ENCODE peak calls at places on chromosomes 7 and 10, in seven cellular contexts. P, D, O, E, H, L and C are unnamed samples. For H3K27me3, the result is how much of the 10 kb centered on the place peaks cover.

GRCh38 chr7:157854066-157854891 is 517.5 kb downstream of the DNAJB6 start:
- DNase-seq in E (peak), H (no peak), O (no peak), D (no peak), P (no peak), L (no peak), C (no peak)

GRCh38 chr10:71911296-71911954 is 52.8 kb upstream of the CHST3 start:
- DNase-seq in P (no peak), L (no peak), H (no peak), O (peak), E (no peak), D (no peak), C (no peak)

GRCh38 chr7:12607134-12607533 is 36.6 kb downstream of the SCIN start:
- DNase-seq in D (no peak), O (no peak), P (no peak), H (no peak), E (no peak), L (no peak), C (no peak)

GRCh38 chr7:12757443-12757842 is 70.0 kb downstream of the ARL4A start:
- DNase-seq in H (no peak), O (no peak), D (no peak), L (no peak), P (no peak), E (peak), C (no peak)

GRCh38 chr7:102912742-102913141 is at the start of gene LRRC17:
- DNase-seq in O (no peak), D (peak), P (no peak), E (no peak), L (peak), H (no peak), C (peak)

GRCh38 chr7:155857141-155857540 is 44.9 kb upstream of the SHH start:
- DNase-seq in H (no peak), D (no peak), P (no peak), E (no peak), L (no peak), O (peak), C (no peak)

GRCh38 chr7:98399903-98400537 is 870 bp downstream of the BAIAP2L1 start:
- DNase-seq in L (no peak), O (peak), E (no peak), H (no peak), P (no peak), D (peak), C (peak)

GRCh38 chr7:2198206-2198605 is 34.5 kb downstream of the MAD1L1 start:
- DNase-seq in D (no peak), H (no peak), L (no peak), E (no peak), P (no peak), O (peak), C (no peak)

GRCh38 chr7:55426676-55427075 is 61.5 kb downstream of the LANCL2 start:
- DNase-seq in L (no peak), O (peak), H (peak), E (no peak), P (no peak), D (no peak), C (no peak)

GRCh38 chr10:97012470-97012869 is 173.3 kb downstream of the SLIT1 start:
- DNase-seq in H (no peak), P (no peak), L (no peak), O (no peak), E (no peak), D (no peak), C (no peak)

GRCh38 chr10:91295346-91295745 is 74.9 kb downstream of the PCGF5 start:
- DNase-seq in O (no peak), E (no peak), L (no peak), P (no peak), D (no peak), H (no peak), C (no peak)

DNA sequence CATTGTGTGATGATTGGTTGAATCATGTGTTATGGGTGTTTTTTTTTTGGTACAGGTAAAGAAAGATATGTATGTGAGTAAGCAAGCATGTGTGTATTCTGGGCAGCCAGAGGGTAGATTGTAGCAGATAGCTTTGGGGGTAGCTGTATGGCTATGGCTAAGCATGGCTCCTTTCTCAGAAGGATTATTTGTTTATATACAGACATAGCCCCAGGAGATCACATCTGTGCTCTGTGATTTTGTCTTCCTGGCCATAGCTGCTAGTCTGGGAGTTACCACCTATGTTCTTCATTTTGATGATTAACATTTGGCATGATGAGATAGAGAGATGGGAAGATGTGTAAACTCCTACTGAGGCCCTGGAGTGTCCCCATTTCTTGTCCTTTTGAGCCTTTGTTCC is 23.2 kb upstream of the ICA1 start:
- DNase-seq in P (no peak), D (no peak), O (no peak), H (no peak), E (no peak), L (no peak), C (no peak)
- H3K27me3 ChIP-seq in P (under half), D (under half), O (under half), H (under half), E (under half), L (under half), C (under half)

GRCh38 chr10:110504111-110504735 is 6.5 kb downstream of the DUSP5 start:
- DNase-seq in L (no peak), H (no peak), P (peak), O (no peak), E (peak), D (no peak), C (no peak)
- H3K27me3 ChIP-seq in L (under half), H (under half), P (under half), O (under half), E (under half), D (under half), C (under half)

GRCh38 chr7:45240187-45240776 is 82.7 kb downstream of the RAMP3 start:
- DNase-seq in D (no peak), H (no peak), O (no peak), P (no peak), L (no peak), E (no peak), C (no peak)
- H3K27me3 ChIP-seq in D (under half), H (under half), O (under half), P (under half), L (under half), E (under half), C (under half)

DNA sequence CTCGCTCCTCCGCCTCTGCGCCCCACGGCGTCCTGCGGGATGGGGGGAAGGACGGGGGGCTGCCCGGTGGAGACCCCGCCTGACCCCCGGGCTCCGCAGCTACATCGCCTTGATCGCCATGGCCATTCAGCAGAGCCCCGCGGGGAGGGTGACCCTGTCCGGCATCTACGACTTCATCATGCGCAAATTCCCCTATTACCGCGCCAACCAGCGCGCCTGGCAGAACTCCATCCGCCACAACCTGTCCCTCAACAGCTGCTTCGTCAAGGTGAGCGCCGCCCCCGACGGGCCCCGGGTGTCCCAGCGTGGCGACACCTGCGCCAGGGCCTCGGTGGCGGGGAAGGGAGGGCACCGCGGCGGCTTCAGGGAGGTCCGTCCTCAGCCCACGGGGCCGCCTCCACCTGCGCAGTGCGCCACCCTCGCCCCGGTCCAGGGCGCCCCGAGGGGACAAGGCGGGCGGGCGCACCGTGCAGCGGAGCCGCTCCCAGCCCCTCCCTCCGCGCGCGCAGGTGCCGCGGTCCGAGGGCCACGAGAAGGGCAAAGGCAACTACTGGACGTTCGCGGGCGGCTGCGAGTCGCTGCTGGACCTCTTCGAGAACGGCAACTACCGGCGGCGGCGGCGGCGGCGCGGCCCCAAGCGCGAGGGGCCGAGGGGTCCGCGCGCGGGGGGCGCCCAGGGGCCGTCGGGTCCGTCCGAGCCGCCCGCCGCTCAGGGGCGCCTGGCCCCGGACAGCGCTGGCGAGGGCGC is 758 bp downstream of the FOXL3 start:
- DNase-seq in H (no peak), O (peak), P (no peak), E (no peak), D (no peak), L (no peak), C (no peak)
- H3K27me3 ChIP-seq in H (under half), O (under half), P (under half), E (under half), D (half or more), L (under half), C (under half)

GRCh38 chr10:126459032-126459831 is 71.0 kb upstream of the ADAM12 start:
- DNase-seq in O (no peak), P (no peak), D (no peak), H (no peak), E (peak), L (no peak), C (no peak)
- H3K27me3 ChIP-seq in O (under half), P (under half), D (under half), H (under half), E (under half), L (under half), C (under half)

GRCh38 chr7:35491233-35491632 is 203.7 kb downstream of the HERPUD2 start:
- DNase-seq in E (no peak), O (no peak), P (no peak), L (no peak), D (no peak), H (no peak), C (no peak)

GRCh38 chr7:35498416-35498815 is 196.5 kb downstream of the HERPUD2 start:
- DNase-seq in L (no peak), H (no peak), P (no peak), O (no peak), D (no peak), E (no peak), C (no peak)

GRCh38 chr7:35492451-35493175 is 202.3 kb downstream of the HERPUD2 start:
- DNase-seq in O (peak), P (no peak), H (no peak), D (peak), E (no peak), L (no peak), C (no peak)

GRCh38 chr7:35495377-35495776 is 199.6 kb downstream of the HERPUD2 start:
- DNase-seq in D (no peak), H (no peak), O (no peak), L (no peak), E (no peak), P (no peak), C (no peak)

GRCh38 chr7:35494407-35494806 is 200.5 kb downstream of the HERPUD2 start:
- DNase-seq in P (no peak), E (no peak), L (no peak), O (no peak), H (no peak), D (no peak), C (no peak)
- H3K27me3 ChIP-seq in P (under half), E (under half), L (under half), O (under half), H (under half), D (under half), C (under half)

GRCh38 chr10:412109-412508 is 276.9 kb downstream of the ZMYND11 start:
- DNase-seq in L (no peak), D (no peak), O (no peak), P (no peak), E (no peak), H (no peak), C (no peak)

GRCh38 chr10:408223-408622 is 273.0 kb downstream of the ZMYND11 start:
- DNase-seq in H (no peak), P (no peak), D (no peak), E (no peak), O (no peak), L (no peak), C (peak)

GRCh38 chr10:411597-411996 is 276.3 kb downstream of the ZMYND11 start:
- DNase-seq in E (no peak), H (no peak), D (no peak), P (no peak), L (no peak), O (no peak), C (no peak)

GRCh38 chr10:406976-407375 is 271.7 kb downstream of the ZMYND11 start:
- DNase-seq in O (no peak), E (no peak), D (no peak), P (no peak), H (no peak), L (no peak), C (no peak)

GRCh38 chr10:409403-410040 is 274.3 kb downstream of the ZMYND11 start:
- DNase-seq in H (no peak), L (no peak), D (peak), E (no peak), O (peak), P (no peak), C (peak)
- H3K27me3 ChIP-seq in H (under half), L (under half), D (under half), E (under half), O (under half), P (under half), C (under half)